ENCODE peak calls at places on chromosomes 12 and 14, in seven cellular contexts. M is non-pigmented ciliary epithelial cell, X is SW480, Z is OCI-LY7, G is iris pigment epithelial cell, D is AG04450, V is islet precursor cell. U is an unnamed sample.

GRCh38 chr12:46265102-46265501 is 3.7 kb downstream of the SLC38A1 start:
- DNase-seq in M (no peak), X (no peak), Z (no peak), G (no peak), D (no peak), V (no peak), U (no peak)

GRCh38 chr14:55382483-55382882 is 29.1 kb downstream of the ATG14 start:
- DNase-seq in M (no peak), X (no peak), Z (no peak), G (peak; percentile 60), D (no peak), V (no peak), U (no peak)

GRCh38 chr12:52496590-52497071 is 3.6 kb upstream of the KRT6A start:
- DNase-seq in M (no peak), X (peak; percentile 97), Z (no peak), G (peak; percentile 28), D (no peak), V (peak; percentile 95), U (no peak)

GRCh38 chr14:55899531-55899930 is 218.7 kb upstream of the PELI2 start:
- DNase-seq in M (no peak), X (no peak), Z (no peak), G (no peak), D (peak; percentile 13), V (no peak), U (no peak)

GRCh38 chr14:76307786-76308780 is 67.9 kb upstream of the ESRRB start:
- DNase-seq in M (no peak), X (peak; percentile 11), Z (no peak), G (no peak), D (no peak), V (peak; percentile 58), U (no peak)

GRCh38 chr14:64760146-64760755 is 56.0 kb downstream of the PLEKHG3 start:
- DNase-seq in M (no peak), X (no peak), Z (peak; percentile 48), G (peak; percentile 47), D (no peak), V (peak; percentile 84), U (no peak)

GRCh38 chr14:87745507-87746118 is 247.4 kb downstream of the GALC start:
- DNase-seq in M (no peak), X (peak; percentile 60), Z (peak; percentile 22), G (peak; percentile 34), D (no peak), V (peak; percentile 63), U (no peak)

GRCh38 chr14:96102071-96102856 is 63.1 kb downstream of the C14orf132 start:
- DNase-seq in M (no peak), X (no peak), Z (no peak), G (no peak), D (no peak), V (peak; percentile 76), U (no peak)

GRCh38 chr12:80230068-80230467 is 130.7 kb downstream of the OTOGL start:
- DNase-seq in M (no peak), X (no peak), Z (no peak), G (peak; percentile 25), D (no peak), V (peak; percentile 69), U (peak; percentile 60)